ENCODE peak calls at places on chromosome 18, in six cellular contexts. W is GM23248; Z is psoas muscle; G is GM12878; V is prostate gland; Y is CD8-positive, alpha-beta T cell. S is an unnamed sample.

GRCh38 chr18:62372156-62372555 is 47.0 kb downstream of the TNFRSF11A start:
- DNase-seq in W (no peak), Z (no peak), G (peak; percentile 79), V (no peak), Y (no peak), S (no peak)

GRCh38 chr18:61554946-61555361 is 221.7 kb downstream of the CDH20 start:
- DNase-seq in W (no peak), Z (no peak), G (no peak), V (no peak), Y (no peak), S (no peak)

GRCh38 chr18:13437034-13437433 is 218.5 kb downstream of the LDLRAD4 start:
- DNase-seq in W (no peak), Z (no peak), G (no peak), V (no peak), Y (no peak), S (no peak)

GRCh38 chr18:22493940-22494339 is 76.2 kb upstream of the CTAGE1 start:
- DNase-seq in W (peak; percentile 68), Z (no peak), G (no peak), V (no peak), Y (no peak), S (no peak)

GRCh38 chr18:10352671-10353070 is 101.8 kb upstream of the APCDD1 start:
- DNase-seq in W (no peak), Z (no peak), G (no peak), V (no peak), Y (no peak), S (no peak)

GRCh38 chr18:35071819-35072247 is 30.6 kb downstream of the MAPRE2 start:
- DNase-seq in W (no peak), Z (no peak), G (no peak), V (no peak), Y (no peak), S (no peak)

GRCh38 chr18:73244411-73244810 is 376.6 kb upstream of the NETO1 start:
- DNase-seq in W (no peak), Z (no peak), G (no peak), V (no peak), Y (no peak), S (no peak)

GRCh38 chr18:68735498-68736343 is 20.8 kb upstream of the TMX3 start:
- DNase-seq in W (peak; percentile 82), Z (no peak), G (no peak), V (no peak), Y (no peak), S (no peak)

GRCh38 chr18:62070306-62070705 is 116.5 kb downstream of the PIGN start:
- DNase-seq in W (no peak), Z (no peak), G (no peak), V (no peak), Y (no peak), S (no peak)

GRCh38 chr18:4468515-4468914 is 13.4 kb upstream of the DLGAP1 start:
- DNase-seq in W (no peak), Z (no peak), G (no peak), V (no peak), Y (no peak), S (no peak)

GRCh38 chr18:57863706-57864105 is 60.6 kb upstream of the ATP8B1 start:
- DNase-seq in W (peak; percentile 19), Z (no peak), G (no peak), V (no peak), Y (no peak), S (no peak)

GRCh38 chr18:49725809-49726514 is 87.4 kb downstream of the ACAA2 start:
- DNase-seq in W (peak; percentile 95), Z (peak; percentile 76), G (no peak), V (no peak), Y (no peak), S (no peak)

GRCh38 chr18:475202-475624 is 25.3 kb downstream of the COLEC12 start:
- DNase-seq in W (peak; percentile 77), Z (no peak), G (no peak), V (peak; percentile 13), Y (no peak), S (no peak)

GRCh38 chr18:58544616-58545337 is 84.1 kb downstream of the ALPK2 start:
- DNase-seq in W (no peak), Z (no peak), G (no peak), V (no peak), Y (no peak), S (no peak)

GRCh38 chr18:66722671-66723070 is 118.8 kb upstream of the CDH19 start:
- DNase-seq in W (no peak), Z (no peak), G (no peak), V (no peak), Y (no peak), S (no peak)

GRCh38 chr18:66728951-66729350 is 125.1 kb upstream of the CDH19 start:
- DNase-seq in W (no peak), Z (no peak), G (no peak), V (no peak), Y (no peak), S (no peak)

GRCh38 chr18:66729459-66730239 is 125.8 kb upstream of the CDH19 start:
- DNase-seq in W (no peak), Z (no peak), G (no peak), V (no peak), Y (no peak), S (no peak)

GRCh38 chr18:66724664-66725356 is 120.9 kb upstream of the CDH19 start:
- DNase-seq in W (no peak), Z (no peak), G (no peak), V (peak; percentile 63), Y (no peak), S (no peak)

GRCh38 chr18:66727991-66728390 is 124.1 kb upstream of the CDH19 start:
- DNase-seq in W (no peak), Z (no peak), G (no peak), V (no peak), Y (no peak), S (no peak)
- H3K9me3 ChIP-seq in W (no peaks in the 10 kb centered on the region), Z (no peaks in the 10 kb centered on the region), G (no peaks in the 10 kb centered on the region), V (no peaks in the 10 kb centered on the region), Y (peaks cover 4% of the 10 kb centered on the region), S (no peaks in the 10 kb centered on the region)

DNA sequence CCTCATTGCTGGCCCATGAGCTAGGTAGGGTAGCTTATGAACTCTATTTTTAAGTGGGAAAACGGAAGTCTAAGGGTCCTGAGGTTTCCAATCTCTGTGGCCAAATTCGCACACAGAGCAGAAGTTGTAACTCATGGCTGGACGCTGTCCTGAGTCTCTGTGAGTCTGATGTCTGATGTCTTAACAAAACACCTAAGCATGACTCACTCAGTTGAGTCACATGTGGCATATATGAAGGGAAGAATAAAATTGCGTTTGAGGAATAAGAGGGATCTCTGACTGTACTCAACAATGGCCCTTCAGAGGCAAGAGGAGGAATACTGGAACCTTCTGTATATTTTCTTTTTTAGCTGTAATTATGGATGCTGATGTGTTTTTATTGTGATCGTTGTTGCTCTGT is 569.7 kb downstream of the RIT2 start:
- DNase-seq in W (peak; percentile 76), Z (no peak), G (no peak), V (no peak), Y (no peak), S (no peak)
- H3K9me3 ChIP-seq in W (no peaks in the 10 kb centered on the region), Z (no peaks in the 10 kb centered on the region), G (no peaks in the 10 kb centered on the region), V (no peaks in the 10 kb centered on the region), Y (no peaks in the 10 kb centered on the region), S (no peaks in the 10 kb centered on the region)

DNA sequence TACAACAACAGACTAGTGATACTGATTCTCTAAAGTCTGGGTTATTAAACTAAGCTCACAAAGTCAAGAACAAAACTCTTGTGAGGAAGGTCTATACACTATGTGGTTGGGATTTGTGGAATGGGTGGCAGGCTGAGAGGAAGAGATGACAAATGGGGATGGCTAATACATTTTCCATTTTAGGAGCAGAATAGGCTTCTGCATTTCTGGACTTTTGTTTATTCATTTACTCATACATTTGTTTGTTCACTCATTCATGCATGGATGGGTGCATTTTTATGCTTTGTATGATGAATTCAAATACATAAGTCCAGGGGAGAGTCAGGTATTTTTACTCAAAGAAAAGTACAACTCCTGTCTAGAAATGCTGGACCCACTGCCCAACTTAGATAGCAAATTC is 637.4 kb upstream of the CDH2 start:
- DNase-seq in W (no peak), Z (no peak), G (no peak), V (no peak), Y (no peak), S (no peak)
- H3K9me3 ChIP-seq in W (no peaks in the 10 kb centered on the region), Z (no peaks in the 10 kb centered on the region), G (no peaks in the 10 kb centered on the region), V (no peaks in the 10 kb centered on the region), Y (no peaks in the 10 kb centered on the region), S (no peaks in the 10 kb centered on the region)

DNA sequence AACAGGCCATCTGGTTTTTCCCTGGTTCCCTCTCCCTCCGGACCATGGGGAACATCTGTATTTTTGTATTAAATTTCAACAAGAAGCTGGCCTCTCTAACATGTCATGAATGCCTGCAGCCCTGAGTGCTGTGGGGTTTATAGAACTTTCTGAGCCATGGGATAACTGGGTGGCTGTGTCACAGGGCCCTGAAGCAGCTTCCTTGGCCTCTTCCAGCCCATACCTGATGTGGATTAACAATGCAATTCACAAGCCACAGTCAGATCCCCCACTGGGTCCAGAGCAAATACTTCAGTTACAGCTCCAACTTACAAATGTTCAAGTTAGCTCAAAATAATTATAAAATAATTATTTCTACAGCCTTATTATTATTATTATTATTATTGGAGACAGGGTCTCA is 307.8 kb upstream of the CELF4 start:
- DNase-seq in W (no peak), Z (no peak), G (no peak), V (no peak), Y (no peak), S (no peak)
- H3K9me3 ChIP-seq in W (no peaks in the 10 kb centered on the region), Z (no peaks in the 10 kb centered on the region), G (no peaks in the 10 kb centered on the region), V (no peaks in the 10 kb centered on the region), Y (no peaks in the 10 kb centered on the region), S (no peaks in the 10 kb centered on the region)

GRCh38 chr18:79889569-79889968 is 61.9 kb downstream of the SLC66A2 start:
- DNase-seq in W (no peak), Z (no peak), G (no peak), V (no peak), Y (no peak), S (no peak)
- H3K9me3 ChIP-seq in W (no peaks in the 10 kb centered on the region), Z (peaks cover 38% of the 10 kb centered on the region), G (peaks cover 14% of the 10 kb centered on the region), V (no peaks in the 10 kb centered on the region), Y (peaks cover 6% of the 10 kb centered on the region), S (peaks cover 8% of the 10 kb centered on the region)

DNA sequence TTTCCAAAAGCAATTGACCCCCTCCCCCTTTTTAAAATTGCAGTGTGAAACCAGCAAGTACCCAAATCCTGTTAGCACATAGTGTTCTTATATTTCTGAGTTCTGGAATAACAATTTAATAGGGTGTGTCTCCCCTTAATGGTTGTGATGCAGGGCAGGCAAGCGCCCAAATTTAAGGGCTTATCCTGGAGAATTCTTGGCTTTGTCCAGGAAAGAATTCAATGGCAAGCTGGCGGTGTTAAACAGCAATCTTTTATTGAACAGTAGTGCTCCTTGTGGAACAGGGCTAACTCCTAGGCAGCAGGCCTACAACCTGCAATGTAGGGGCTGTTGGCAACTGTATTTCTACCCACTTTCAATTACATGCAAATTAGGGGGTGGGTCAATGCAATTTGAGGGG is 148.8 kb upstream of the KCTD1 start:
- DNase-seq in W (no peak), Z (no peak), G (no peak), V (no peak), Y (no peak), S (no peak)
- H3K9me3 ChIP-seq in W (no peaks in the 10 kb centered on the region), Z (no peaks in the 10 kb centered on the region), G (no peaks in the 10 kb centered on the region), V (no peaks in the 10 kb centered on the region), Y (no peaks in the 10 kb centered on the region), S (no peaks in the 10 kb centered on the region)

DNA sequence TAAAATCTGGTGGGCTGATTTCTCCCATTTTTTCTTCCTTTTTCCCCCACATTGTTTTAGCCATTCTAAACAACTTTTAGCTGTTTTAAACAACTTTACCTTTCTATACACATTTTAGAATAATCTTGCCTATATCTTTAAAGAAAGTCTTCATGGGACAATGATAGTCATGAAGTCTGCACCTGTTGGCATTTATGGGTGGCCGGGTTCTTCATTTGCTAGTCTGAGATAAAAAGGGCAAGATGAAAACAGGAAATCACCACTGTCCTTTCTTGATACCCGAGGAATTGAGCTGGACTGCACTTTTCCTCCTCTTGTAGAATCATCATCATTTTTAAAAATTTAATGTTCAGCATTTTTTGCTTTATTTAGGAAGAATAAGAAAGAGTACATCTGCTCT is 104.5 kb downstream of the ATP9B start:
- DNase-seq in W (no peak), Z (no peak), G (no peak), V (no peak), Y (no peak), S (no peak)
- H3K9me3 ChIP-seq in W (no peaks in the 10 kb centered on the region), Z (no peaks in the 10 kb centered on the region), G (no peaks in the 10 kb centered on the region), V (no peaks in the 10 kb centered on the region), Y (no peaks in the 10 kb centered on the region), S (no peaks in the 10 kb centered on the region)

S was measured in T-helper 17 cell.